ENCODE peak calls at places on chromosomes 13 and 19, in six cellular contexts. N is OCI-M1, G is AG10803, E is NCI-H774, U is A549, X is C1 segment of cervical spinal cord. S is an unnamed sample.

GRCh38 chr19:30711296-30711695 is 339.1 kb downstream of the ZNF536 start:
- DNase-seq in N (no peak), G (no peak), E (no peak), U (no peak), X (no peak), S (no peak)

GRCh38 chr19:7783991-7784421 is 21.0 kb downstream of the CLEC4M start:
- DNase-seq in N (peak), G (peak), E (no peak), U (peak), X (no peak), S (no peak)

GRCh38 chr13:113527272-113527958 is 36.9 kb upstream of the DCUN1D2 start:
- DNase-seq in N (no peak), G (no peak), E (peak), U (no peak), X (no peak), S (no peak)

GRCh38 chr19:19113040-19113541 is 25.2 kb downstream of the TMEM161A start:
- DNase-seq in N (peak), G (no peak), E (no peak), U (peak), X (no peak), S (no peak)

GRCh38 chr13:20264271-20265018 is 32.3 kb upstream of the GJB6 start:
- DNase-seq in N (no peak), G (no peak), E (no peak), U (no peak), X (no peak), S (no peak)

GRCh38 chr13:33787051-33787591 is 30.8 kb upstream of the RFC3 start:
- DNase-seq in N (peak), G (peak), E (no peak), U (no peak), X (no peak), S (peak)

GRCh38 chr19:18357442-18358264 is 17.3 kb downstream of the PGPEP1 start:
- DNase-seq in N (peak), G (no peak), E (no peak), U (no peak), X (no peak), S (no peak)

GRCh38 chr13:40206241-40207109 is 460.0 kb downstream of the FOXO1 start:
- DNase-seq in N (no peak), G (no peak), E (no peak), U (no peak), X (no peak), S (no peak)

GRCh38 chr19:3547301-3547731 is 8.3 kb downstream of the TEKTIP1 start:
- DNase-seq in N (no peak), G (peak), E (no peak), U (no peak), X (no peak), S (no peak)

GRCh38 chr13:113245858-113246791 is 36.7 kb downstream of the CUL4A start:
- DNase-seq in N (no peak), G (peak), E (no peak), U (peak), X (no peak), S (no peak)

GRCh38 chr13:49098771-49099512 is 121.2 kb upstream of the MLNR start:
- DNase-seq in N (peak), G (peak), E (no peak), U (peak), X (no peak), S (no peak)

GRCh38 chr19:38142176-38143035 is 81.6 kb downstream of the DPF1 start:
- DNase-seq in N (peak), G (peak), E (no peak), U (peak), X (peak), S (peak)

GRCh38 chr13:31198524-31198923 is 1.3 kb upstream of the B3GLCT start:
- DNase-seq in N (no peak), G (peak), E (no peak), U (no peak), X (no peak), S (no peak)

GRCh38 chr13:49996166-49996915 is 501 bp upstream of the TRIM13 start:
- DNase-seq in N (peak), G (peak), E (peak), U (peak), X (peak), S (peak)

GRCh38 chr13:105997436-105998232 is 537.8 kb downstream of the EFNB2 start:
- DNase-seq in N (no peak), G (peak), E (no peak), U (no peak), X (no peak), S (no peak)

GRCh38 chr19:49361438-49362047 is 673 bp downstream of the TEAD2 start:
- DNase-seq in N (peak), G (peak), E (no peak), U (peak), X (no peak), S (no peak)

GRCh38 chr19:38970664-38971532 is 4.6 kb downstream of the FBXO17 start:
- DNase-seq in N (no peak), G (peak), E (no peak), U (peak), X (no peak), S (no peak)

GRCh38 chr13:25908390-25908789 is 143.4 kb downstream of the SHISA2 start:
- DNase-seq in N (no peak), G (no peak), E (no peak), U (no peak), X (no peak), S (no peak)

GRCh38 chr13:66071018-66071417 is 1159.1 kb downstream of the PCDH9 start:
- DNase-seq in N (peak), G (no peak), E (no peak), U (no peak), X (no peak), S (no peak)

GRCh38 chr13:60312851-60313505 is 84.0 kb upstream of the TDRD3 start:
- DNase-seq in N (no peak), G (no peak), E (no peak), U (no peak), X (no peak), S (no peak)

GRCh38 chr19:7988307-7988706 is 17.1 kb downstream of the ELAVL1 start:
- DNase-seq in N (no peak), G (no peak), E (no peak), U (no peak), X (no peak), S (no peak)

GRCh38 chr13:74134777-74135305 is 637 bp upstream of the KLF12 start:
- DNase-seq in N (peak), G (no peak), E (peak), U (peak), X (no peak), S (peak)

GRCh38 chr13:98022210-98022609 is 68.7 kb downstream of the IPO5 start:
- DNase-seq in N (no peak), G (peak), E (no peak), U (no peak), X (no peak), S (peak)

GRCh38 chr13:21637296-21637695 is 33.3 kb upstream of the MICU2 start:
- DNase-seq in N (peak), G (no peak), E (peak), U (peak), X (no peak), S (peak)

GRCh38 chr13:85266331-85266730 is 532.9 kb downstream of the SLITRK6 start:
- DNase-seq in N (no peak), G (no peak), E (no peak), U (no peak), X (no peak), S (no peak)

GRCh38 chr19:53147645-53148044 is 11.2 kb downstream of the ZNF347 start:
- DNase-seq in N (peak), G (no peak), E (no peak), U (no peak), X (no peak), S (no peak)

GRCh38 chr19:34904846-34905527 is 21.7 kb upstream of the ZNF30 start:
- DNase-seq in N (no peak), G (no peak), E (no peak), U (no peak), X (no peak), S (no peak)

GRCh38 chr13:107124129-107124718 is 556.3 kb upstream of the ARGLU1 start:
- DNase-seq in N (peak), G (peak), E (peak), U (peak), X (no peak), S (peak)

GRCh38 chr13:79658333-79658975 is 177.5 kb downstream of the NDFIP2 start:
- DNase-seq in N (no peak), G (no peak), E (no peak), U (no peak), X (no peak), S (no peak)

GRCh38 chr19:33143897-33144405 is 12.0 kb downstream of the WDR88 start:
- DNase-seq in N (peak), G (peak), E (peak), U (peak), X (peak), S (peak)

S was measured in NCI-H1092 treated with DMSO at 0.1 percent for 48 hours.